ENCODE peak calls at places on chromosomes 2 and 18, in five cellular contexts. One of them, this sample, is unnamed.

GRCh38 chr2:165016772-165017411 is 61.6 kb upstream of the SLC38A11 start:
- DNase-seq in kidney glomerular epithelial cell: peak
- DNase-seq in NCI-H748 treated with DMSO at 0.1 percent for 48 hours: peak
- DNase-seq in PC-3: peak
- DNase-seq in endodermal cell: peak
- DNase-seq in this sample: peak

GRCh38 chr2:178388287-178388686 is 62.7 kb downstream of the PRKRA start:
- DNase-seq in kidney glomerular epithelial cell: no peak
- DNase-seq in NCI-H748 treated with DMSO at 0.1 percent for 48 hours: no peak
- DNase-seq in PC-3: no peak
- DNase-seq in endodermal cell: no peak
- DNase-seq in this sample: no peak

GRCh38 chr2:101150306-101151140 is 659 bp downstream of the TBC1D8 start:
- DNase-seq in kidney glomerular epithelial cell: no peak
- DNase-seq in NCI-H748 treated with DMSO at 0.1 percent for 48 hours: no peak
- DNase-seq in PC-3: peak
- DNase-seq in endodermal cell: peak
- DNase-seq in this sample: no peak

GRCh38 chr2:112343827-112344585 is 68.6 kb downstream of the ZC3H6 start:
- DNase-seq in kidney glomerular epithelial cell: no peak
- DNase-seq in NCI-H748 treated with DMSO at 0.1 percent for 48 hours: no peak
- DNase-seq in PC-3: no peak
- DNase-seq in endodermal cell: no peak
- DNase-seq in this sample: no peak

GRCh38 chr2:102983786-102984185 is 222.0 kb downstream of the TMEM182 start:
- DNase-seq in kidney glomerular epithelial cell: no peak
- DNase-seq in NCI-H748 treated with DMSO at 0.1 percent for 48 hours: no peak
- DNase-seq in PC-3: no peak
- DNase-seq in endodermal cell: no peak
- DNase-seq in this sample: no peak

GRCh38 chr2:107094450-107094986 is 208.6 kb upstream of the ST6GAL2 start:
- DNase-seq in kidney glomerular epithelial cell: no peak
- DNase-seq in NCI-H748 treated with DMSO at 0.1 percent for 48 hours: no peak
- DNase-seq in PC-3: no peak
- DNase-seq in endodermal cell: no peak
- DNase-seq in this sample: no peak

GRCh38 chr2:96264656-96265348 is 995 bp downstream of the TMEM127 start:
- DNase-seq in kidney glomerular epithelial cell: no peak
- DNase-seq in NCI-H748 treated with DMSO at 0.1 percent for 48 hours: no peak
- DNase-seq in PC-3: no peak
- DNase-seq in endodermal cell: peak
- DNase-seq in this sample: peak

GRCh38 chr2:122029945-122030344 is 274.5 kb downstream of the TSN start:
- DNase-seq in kidney glomerular epithelial cell: no peak
- DNase-seq in NCI-H748 treated with DMSO at 0.1 percent for 48 hours: no peak
- DNase-seq in PC-3: no peak
- DNase-seq in endodermal cell: no peak
- DNase-seq in this sample: no peak

GRCh38 chr2:67878743-67879142 is 184.1 kb downstream of the C1D start:
- DNase-seq in kidney glomerular epithelial cell: no peak
- DNase-seq in NCI-H748 treated with DMSO at 0.1 percent for 48 hours: no peak
- DNase-seq in PC-3: no peak
- DNase-seq in endodermal cell: no peak
- DNase-seq in this sample: no peak

GRCh38 chr2:195645413-195645812 is 11.6 kb upstream of the SLC39A10 start:
- DNase-seq in kidney glomerular epithelial cell: peak
- DNase-seq in NCI-H748 treated with DMSO at 0.1 percent for 48 hours: no peak
- DNase-seq in PC-3: no peak
- DNase-seq in endodermal cell: no peak
- DNase-seq in this sample: no peak

GRCh38 chr2:150178591-150178990 is 308.9 kb downstream of the RND3 start:
- DNase-seq in kidney glomerular epithelial cell: no peak
- DNase-seq in NCI-H748 treated with DMSO at 0.1 percent for 48 hours: no peak
- DNase-seq in PC-3: peak
- DNase-seq in endodermal cell: no peak
- DNase-seq in this sample: no peak

GRCh38 chr2:149715005-149715592 is 127.5 kb upstream of the MMADHC start:
- DNase-seq in kidney glomerular epithelial cell: peak
- DNase-seq in NCI-H748 treated with DMSO at 0.1 percent for 48 hours: no peak
- DNase-seq in PC-3: peak
- DNase-seq in endodermal cell: peak
- DNase-seq in this sample: peak

GRCh38 chr2:46298522-46299351 is 1.5 kb downstream of the EPAS1 start:
- DNase-seq in kidney glomerular epithelial cell: no peak
- DNase-seq in NCI-H748 treated with DMSO at 0.1 percent for 48 hours: no peak
- DNase-seq in PC-3: peak
- DNase-seq in endodermal cell: peak
- DNase-seq in this sample: peak

GRCh38 chr2:119366161-119366648 is 429 bp downstream of the C2orf76 start:
- DNase-seq in kidney glomerular epithelial cell: peak
- DNase-seq in NCI-H748 treated with DMSO at 0.1 percent for 48 hours: no peak
- DNase-seq in PC-3: peak
- DNase-seq in endodermal cell: no peak
- DNase-seq in this sample: peak

GRCh38 chr2:29570539-29570938 is 350.8 kb downstream of the ALK start:
- DNase-seq in kidney glomerular epithelial cell: no peak
- DNase-seq in NCI-H748 treated with DMSO at 0.1 percent for 48 hours: no peak
- DNase-seq in PC-3: no peak
- DNase-seq in endodermal cell: no peak
- DNase-seq in this sample: no peak

GRCh38 chr2:209473930-209474419 is 50.1 kb downstream of the MAP2 start:
- DNase-seq in kidney glomerular epithelial cell: peak
- DNase-seq in NCI-H748 treated with DMSO at 0.1 percent for 48 hours: no peak
- DNase-seq in PC-3: peak
- DNase-seq in endodermal cell: no peak
- DNase-seq in this sample: peak

GRCh38 chr2:85445316-85446295 is 27.1 kb downstream of the SH2D6 start:
- DNase-seq in kidney glomerular epithelial cell: no peak
- DNase-seq in NCI-H748 treated with DMSO at 0.1 percent for 48 hours: no peak
- DNase-seq in PC-3: no peak
- DNase-seq in endodermal cell: no peak
- DNase-seq in this sample: peak

GRCh38 chr18:72128649-72129048 is 415.5 kb downstream of the CBLN2 start:
- DNase-seq in kidney glomerular epithelial cell: no peak
- DNase-seq in NCI-H748 treated with DMSO at 0.1 percent for 48 hours: no peak
- DNase-seq in PC-3: no peak
- DNase-seq in endodermal cell: no peak
- DNase-seq in this sample: no peak

GRCh38 chr2:162118166-162119031 is 33.6 kb downstream of the GCG start:
- DNase-seq in kidney glomerular epithelial cell: no peak
- DNase-seq in NCI-H748 treated with DMSO at 0.1 percent for 48 hours: no peak
- DNase-seq in PC-3: peak
- DNase-seq in endodermal cell: no peak
- DNase-seq in this sample: peak

GRCh38 chr2:102194609-102195268 is 7.9 kb downstream of the IL1RL2 start:
- DNase-seq in kidney glomerular epithelial cell: no peak
- DNase-seq in NCI-H748 treated with DMSO at 0.1 percent for 48 hours: no peak
- DNase-seq in PC-3: no peak
- DNase-seq in endodermal cell: no peak
- DNase-seq in this sample: no peak

GRCh38 chr2:17539596-17539992 is 902 bp upstream of the VSNL1 start:
- DNase-seq in kidney glomerular epithelial cell: no peak
- DNase-seq in NCI-H748 treated with DMSO at 0.1 percent for 48 hours: no peak
- DNase-seq in PC-3: no peak
- DNase-seq in endodermal cell: peak
- DNase-seq in this sample: no peak

GRCh38 chr2:171625013-171625412 is 62.3 kb upstream of the DYNC1I2 start:
- DNase-seq in kidney glomerular epithelial cell: no peak
- DNase-seq in NCI-H748 treated with DMSO at 0.1 percent for 48 hours: no peak
- DNase-seq in PC-3: no peak
- DNase-seq in endodermal cell: no peak
- DNase-seq in this sample: no peak

GRCh38 chr2:118278046-118278445 is 189.8 kb downstream of the INSIG2 start:
- DNase-seq in kidney glomerular epithelial cell: no peak
- DNase-seq in NCI-H748 treated with DMSO at 0.1 percent for 48 hours: no peak
- DNase-seq in PC-3: no peak
- DNase-seq in endodermal cell: no peak
- DNase-seq in this sample: no peak

GRCh38 chr2:169395821-169396374 is 33.6 kb upstream of the LRP2 start:
- DNase-seq in kidney glomerular epithelial cell: no peak
- DNase-seq in NCI-H748 treated with DMSO at 0.1 percent for 48 hours: no peak
- DNase-seq in PC-3: no peak
- DNase-seq in endodermal cell: peak
- DNase-seq in this sample: no peak

GRCh38 chr2:2291500-2292260 is 39.4 kb downstream of the MYT1L start:
- DNase-seq in kidney glomerular epithelial cell: no peak
- DNase-seq in NCI-H748 treated with DMSO at 0.1 percent for 48 hours: peak
- DNase-seq in PC-3: peak
- DNase-seq in endodermal cell: peak
- DNase-seq in this sample: no peak

This sample was measured in HFFc6.